ENCODE peak calls at places on chromosomes 16 and 17, in five cellular contexts. L is fibroblast of mammary gland, A is IMR-90, V is transverse colon, I is psoas muscle. R is an unnamed sample.

GRCh38 chr17:72030067-72030899 is 90.5 kb upstream of the SOX9 start:
- DNase-seq in L (peak), A (peak), V (peak), I (peak), R (peak)

GRCh38 chr17:61669522-61669921 is 78.5 kb upstream of the NACA2 start:
- DNase-seq in L (no peak), A (no peak), V (no peak), I (no peak), R (no peak)

GRCh38 chr17:17062356-17062755 is 20.1 kb downstream of the MPRIP start:
- DNase-seq in L (peak), A (no peak), V (no peak), I (no peak), R (peak)

GRCh38 chr16:12228607-12229499 is 252.3 kb downstream of the SNX29 start:
- DNase-seq in L (peak), A (peak), V (peak), I (peak), R (peak)

GRCh38 chr17:38507436-38507835 is 79.2 kb downstream of the ARHGAP23 start:
- DNase-seq in L (peak), A (no peak), V (no peak), I (no peak), R (no peak)

GRCh38 chr16:81632392-81633146 is 146.5 kb upstream of the PLCG2 start:
- DNase-seq in L (peak), A (peak), V (peak), I (no peak), R (no peak)

GRCh38 chr17:75832164-75832651 is 12.0 kb downstream of the UNC13D start:
- DNase-seq in L (peak), A (peak), V (peak), I (peak), R (peak)

GRCh38 chr16:68902376-68903345 is 59.3 kb downstream of the TANGO6 start:
- DNase-seq in L (peak), A (peak), V (peak), I (no peak), R (peak)

GRCh38 chr16:62353355-62353754 is 317.1 kb upstream of the CDH8 start:
- DNase-seq in L (no peak), A (no peak), V (no peak), I (no peak), R (no peak)

GRCh38 chr16:25270577-25270976 is 12.9 kb upstream of the ZKSCAN2 start:
- DNase-seq in L (no peak), A (no peak), V (no peak), I (no peak), R (no peak)

GRCh38 chr17:14559220-14559619 is 258.3 kb downstream of the HS3ST3B1 start:
- DNase-seq in L (no peak), A (no peak), V (no peak), I (no peak), R (no peak)

GRCh38 chr16:58515871-58516767 is 802 bp downstream of the SETD6 start:
- DNase-seq in L (no peak), A (no peak), V (peak), I (peak), R (no peak)

GRCh38 chr17:63930951-63931575 is 1.1 kb downstream of the CD79B start:
- DNase-seq in L (no peak), A (no peak), V (peak), I (peak), R (no peak)

GRCh38 chr16:87465306-87465705 is 27.5 kb downstream of the ZCCHC14 start:
- DNase-seq in L (peak), A (peak), V (peak), I (peak), R (peak)

GRCh38 chr17:62805234-62805633 is 2.9 kb downstream of the MARCHF10 start:
- DNase-seq in L (peak), A (peak), V (no peak), I (no peak), R (no peak)

GRCh38 chr17:12107905-12108304 is 87.2 kb downstream of the MAP2K4 start:
- DNase-seq in L (peak), A (peak), V (no peak), I (no peak), R (peak)

GRCh38 chr17:1649844-1650409 is at the start of gene RILP:
- DNase-seq in L (peak), A (no peak), V (peak), I (peak), R (peak)

GRCh38 chr17:8986295-8986694 is 20.8 kb upstream of the PIK3R5 start:
- DNase-seq in L (no peak), A (no peak), V (no peak), I (no peak), R (no peak)
- TF ChIP-seq CTCF in L (peak), A (no peak), V (no peak), I (no peak), R (no peak)

DNA sequence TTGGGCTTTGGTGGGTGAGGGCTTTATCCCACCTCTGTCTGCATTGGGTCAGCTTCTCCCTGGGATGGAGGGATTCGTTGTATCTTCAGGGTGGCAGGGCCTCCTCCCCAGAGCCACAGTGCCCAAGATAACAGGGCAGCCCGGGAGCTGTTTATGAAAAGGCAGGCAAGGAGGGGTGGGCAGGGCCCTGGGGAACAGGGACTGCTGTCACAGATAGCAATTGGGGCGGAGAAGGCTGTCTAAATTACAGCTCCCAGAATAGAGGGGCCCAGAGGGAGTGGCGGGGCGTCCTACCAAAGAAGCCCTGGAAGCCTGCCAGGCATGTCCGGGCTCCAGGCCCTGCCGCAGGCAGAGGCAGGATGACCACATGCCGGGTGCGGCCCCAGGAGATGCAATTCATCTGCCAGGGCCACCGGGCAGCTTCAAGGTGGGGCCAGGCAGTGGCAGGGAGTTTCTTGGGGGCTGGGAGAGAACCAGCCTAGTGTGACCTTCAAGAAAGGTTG is 18.8 kb upstream of the PHOSPHO1 start:
- DNase-seq in L (no peak), A (no peak), V (no peak), I (peak), R (peak)
- H3K4me3 ChIP-seq in L (no peak), A (no peak), V (no peak), I (no peak), R (no peak)

GRCh38 chr16:30533146-30533522 is 1.5 kb downstream of the ZNF747 start:
- DNase-seq in L (no peak), A (no peak), V (no peak), I (no peak), R (no peak)

GRCh38 chr16:30535106-30535776 is 583 bp upstream of the ZNF747 start:
- DNase-seq in L (peak), A (no peak), V (no peak), I (no peak), R (no peak)

GRCh38 chr16:30535777-30536190 is 1.1 kb upstream of the ZNF747 start:
- DNase-seq in L (peak), A (peak), V (peak), I (peak), R (peak)

GRCh38 chr16:30533748-30534367 is 800 bp downstream of the ZNF747 start:
- DNase-seq in L (peak), A (no peak), V (no peak), I (no peak), R (no peak)

GRCh38 chr16:30534368-30535105 is at the start of gene ZNF747:
- DNase-seq in L (peak), A (peak), V (peak), I (peak), R (peak)
- TF ChIP-seq CTCF in L (no peak), A (no peak), V (no peak), I (peak), R (no peak)

GRCh38 chr17:8964801-8965393 is 610 bp downstream of the PIK3R5 start:
- DNase-seq in L (no peak), A (no peak), V (no peak), I (no peak), R (no peak)
- H3K4me3 ChIP-seq in L (no peak), A (no peak), V (peak), I (peak), R (no peak)

GRCh38 chr16:27444470-27444869 is 42.5 kb downstream of the IL21R start:
- DNase-seq in L (no peak), A (no peak), V (no peak), I (no peak), R (no peak)

GRCh38 chr16:27444015-27444414 is 42.0 kb downstream of the IL21R start:
- DNase-seq in L (peak), A (peak), V (no peak), I (no peak), R (peak)

GRCh38 chr16:27448531-27449433 is 46.8 kb downstream of the IL21R start:
- DNase-seq in L (no peak), A (no peak), V (no peak), I (no peak), R (no peak)

GRCh38 chr16:27446721-27447120 is 44.7 kb downstream of the IL21R start:
- DNase-seq in L (no peak), A (no peak), V (peak), I (no peak), R (no peak)

GRCh38 chr16:27445502-27446175 is 43.7 kb downstream of the IL21R start:
- DNase-seq in L (no peak), A (no peak), V (no peak), I (no peak), R (no peak)
- TF ChIP-seq CTCF in L (no peak), A (no peak), V (no peak), I (no peak), R (no peak)

GRCh38 chr17:10674696-10675095 is 17.6 kb upstream of the MYH3 start:
- DNase-seq in L (no peak), A (no peak), V (no peak), I (no peak), R (no peak)
- H3K4me3 ChIP-seq in L (no peak), A (no peak), V (no peak), I (no peak), R (no peak)

R was measured in fibroblast of the aortic adventitia.